ENCODE peak calls at places on chromosomes 2 and 18, in six cellular contexts. T is neural crest cell, E is mucosa of descending colon, I is heart right ventricle, C is omental fat pad, B is AG04450. P is an unnamed sample.

GRCh38 chr2:214410128-214410775 is 602 bp upstream of the VWC2L start:
- DNase-seq in T (no peak), E (no peak), I (no peak), C (no peak), B (no peak), P (no peak)

GRCh38 chr2:144078091-144078490 is 441.8 kb downstream of the ZEB2 start:
- DNase-seq in T (no peak), E (no peak), I (no peak), C (no peak), B (no peak), P (no peak)

GRCh38 chr18:73842795-73843394 is 304.7 kb downstream of the FBXO15 start:
- DNase-seq in T (peak; percentile 66), E (no peak), I (peak; percentile 36), C (no peak), B (peak; percentile 23), P (peak; percentile 56)

GRCh38 chr2:46239847-46240181 is 57.4 kb upstream of the EPAS1 start:
- DNase-seq in T (no peak), E (no peak), I (no peak), C (no peak), B (no peak), P (no peak)

GRCh38 chr2:69046221-69046662 is 33.3 kb downstream of the ANTXR1 start:
- DNase-seq in T (no peak), E (no peak), I (no peak), C (no peak), B (peak; percentile 81), P (no peak)

GRCh38 chr18:62131305-62131909 is 55.4 kb downstream of the PIGN start:
- DNase-seq in T (peak; percentile 67), E (no peak), I (peak; percentile 11), C (no peak), B (no peak), P (peak; percentile 30)

GRCh38 chr2:99488587-99488998 is 1.2 kb downstream of the REV1 start:
- DNase-seq in T (no peak), E (no peak), I (no peak), C (no peak), B (no peak), P (peak; percentile 40)

GRCh38 chr2:137969418-137969765 is 5.1 kb downstream of the HNMT start:
- DNase-seq in T (no peak), E (no peak), I (no peak), C (no peak), B (peak; percentile 61), P (no peak)

DNA sequence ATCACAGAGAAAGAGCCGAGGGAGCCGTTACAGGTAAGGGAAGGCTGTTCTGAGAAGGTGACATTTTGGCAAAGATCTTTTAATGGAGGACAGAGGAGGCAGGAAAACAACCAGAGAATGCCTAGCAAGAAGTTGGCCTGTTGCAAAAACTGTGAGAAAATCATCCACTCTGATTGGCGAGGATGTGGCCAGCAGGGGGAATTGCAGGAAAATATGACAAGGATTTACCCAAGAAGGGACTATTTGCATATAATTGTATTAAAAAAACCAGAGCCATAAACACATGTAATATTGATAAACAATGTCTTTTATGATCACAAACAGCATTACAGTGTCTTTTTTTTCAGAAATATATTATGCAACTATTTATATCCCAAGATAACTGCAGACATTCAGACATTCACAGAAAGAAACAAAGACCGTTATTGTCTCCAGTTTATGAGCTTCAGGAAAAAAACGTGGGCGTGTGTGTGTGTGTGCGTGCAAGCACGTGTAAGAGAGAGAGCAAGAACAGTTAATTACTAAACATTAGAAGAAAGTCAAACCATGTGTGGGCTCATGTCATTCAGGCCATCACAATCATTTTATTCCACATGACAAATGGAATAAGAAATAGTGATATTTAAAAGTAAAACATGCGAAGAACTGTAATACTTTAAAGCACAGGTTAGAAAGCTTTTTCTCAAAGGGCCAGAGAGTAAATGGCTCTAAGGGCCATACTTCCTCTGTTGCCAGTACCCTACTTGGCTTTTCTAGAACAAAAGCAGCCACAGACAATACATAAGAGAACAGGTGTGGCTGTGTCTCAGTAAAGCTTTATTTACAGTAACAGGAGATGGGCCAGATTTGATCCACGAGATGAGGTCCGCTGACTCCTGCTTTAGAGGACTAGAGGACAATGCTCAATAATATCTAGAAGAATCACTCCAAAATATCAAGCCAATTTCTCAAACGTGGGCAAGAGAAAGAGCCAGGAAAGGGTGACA is 324.1 kb downstream of the DLGAP1 start:
- DNase-seq in T (no peak), E (no peak), I (no peak), C (no peak), B (no peak), P (no peak)
- TF ChIP-seq CTCF in T (no peak), E (no peak), I (peak; percentile 20), C (no peak), B (peak; percentile 10), P (no peak)

GRCh38 chr2:202072226-202072625 is 829 bp upstream of the KIAA2012 start:
- DNase-seq in T (no peak), E (no peak), I (no peak), C (no peak), B (no peak), P (no peak)
- TF ChIP-seq CTCF in T (peak; percentile 47), E (no peak), I (peak; percentile 9), C (no peak), B (peak; percentile 27), P (no peak)

DNA sequence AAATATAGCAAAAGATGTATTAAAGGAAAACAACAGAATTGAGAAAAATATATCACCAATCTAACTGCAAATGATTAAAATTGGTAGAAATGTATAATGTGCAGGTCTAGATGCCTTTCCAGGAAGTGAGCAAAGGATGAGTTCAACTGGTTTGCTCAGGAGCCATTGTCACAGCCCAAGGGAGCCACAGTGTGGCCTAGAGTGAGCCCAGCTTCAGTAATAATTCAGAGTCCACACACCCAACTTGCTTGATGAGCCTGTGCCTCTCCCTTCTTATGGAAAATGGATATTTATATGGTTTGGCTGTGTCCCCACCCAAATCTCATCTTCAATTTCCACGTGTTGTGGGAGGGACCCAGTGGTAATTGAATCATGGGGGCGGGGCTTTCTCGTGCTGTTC is 92.2 kb upstream of the ASAP2 start:
- DNase-seq in T (no peak), E (no peak), I (no peak), C (no peak), B (no peak), P (no peak)
- TF ChIP-seq CTCF in T (no peak), E (no peak), I (no peak), C (no peak), B (no peak), P (no peak)

GRCh38 chr2:229434131-229434530 is 163.0 kb upstream of the PID1 start:
- DNase-seq in T (no peak), E (no peak), I (no peak), C (no peak), B (no peak), P (no peak)

GRCh38 chr2:229433351-229433750 is 162.3 kb upstream of the PID1 start:
- DNase-seq in T (no peak), E (no peak), I (no peak), C (no peak), B (no peak), P (no peak)

GRCh38 chr2:229425573-229425972 is 154.5 kb upstream of the PID1 start:
- DNase-seq in T (no peak), E (no peak), I (no peak), C (no peak), B (no peak), P (no peak)

GRCh38 chr2:229429529-229430067 is 158.5 kb upstream of the PID1 start:
- DNase-seq in T (no peak), E (no peak), I (no peak), C (no peak), B (no peak), P (no peak)

DNA sequence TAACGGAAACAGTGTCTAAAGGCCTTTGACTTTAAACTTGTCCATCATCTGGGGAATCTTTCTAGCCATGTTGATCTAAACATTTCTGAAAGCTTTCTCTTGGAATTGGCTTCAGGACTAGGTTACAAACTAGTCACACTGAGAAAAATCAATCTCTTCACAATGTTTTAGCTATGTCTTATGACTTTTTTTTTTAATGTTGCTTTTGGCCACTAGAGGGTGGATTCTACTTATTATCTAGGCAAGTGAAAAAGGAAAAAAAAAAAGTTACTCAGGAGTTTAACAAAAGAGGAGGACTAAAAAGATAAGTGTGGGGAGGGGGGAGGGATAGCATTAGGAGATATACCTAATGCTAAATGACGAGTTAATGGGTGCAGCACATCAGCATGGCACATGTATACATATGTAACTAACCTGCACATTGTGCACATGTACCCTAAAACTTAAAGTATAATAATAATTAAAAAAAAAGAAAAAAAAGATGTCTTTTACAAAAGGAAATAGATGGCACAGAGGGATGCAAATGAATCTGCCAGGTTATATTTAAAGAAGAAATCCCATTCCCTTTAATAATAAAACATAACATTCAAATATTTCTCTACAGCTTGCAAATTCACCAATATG is 160.4 kb upstream of the PID1 start:
- DNase-seq in T (no peak), E (no peak), I (no peak), C (no peak), B (no peak), P (no peak)
- TF ChIP-seq CTCF in T (peak; percentile 69), E (no peak), I (peak; percentile 47), C (no peak), B (peak; percentile 63), P (no peak)

GRCh38 chr2:60516826-60517225 is 36.6 kb downstream of the BCL11A start:
- DNase-seq in T (no peak), E (no peak), I (no peak), C (no peak), B (no peak), P (no peak)

GRCh38 chr2:60514886-60515407 is 38.5 kb downstream of the BCL11A start:
- DNase-seq in T (no peak), E (no peak), I (no peak), C (no peak), B (no peak), P (no peak)

GRCh38 chr2:60517441-60517840 is 36.0 kb downstream of the BCL11A start:
- DNase-seq in T (no peak), E (no peak), I (no peak), C (no peak), B (no peak), P (no peak)

GRCh38 chr2:60516383-60516811 is 37.1 kb downstream of the BCL11A start:
- DNase-seq in T (no peak), E (no peak), I (no peak), C (no peak), B (peak; percentile 75), P (no peak)

DNA sequence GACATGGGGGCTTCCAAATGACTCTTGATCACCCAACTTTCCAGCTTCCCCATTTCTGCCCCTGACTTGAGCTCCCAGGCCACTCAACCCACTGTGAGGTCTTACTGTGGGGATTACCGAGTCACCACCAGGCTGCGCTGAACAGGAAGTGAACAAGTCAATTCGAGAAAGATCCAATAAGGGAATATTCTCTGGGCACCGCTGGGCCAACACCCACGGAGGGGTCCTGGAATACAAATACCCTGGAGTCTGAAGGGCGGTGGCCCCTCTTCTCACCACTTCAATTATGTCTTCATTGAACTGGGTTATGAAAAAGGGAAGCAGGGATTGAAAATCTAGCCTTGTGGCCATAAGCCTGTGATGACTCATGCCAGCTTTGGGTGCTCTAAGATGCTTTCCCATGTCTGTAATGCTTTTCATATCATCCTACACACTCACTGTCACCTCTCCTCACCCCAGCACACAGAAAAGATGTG is 37.7 kb downstream of the BCL11A start:
- DNase-seq in T (no peak), E (no peak), I (no peak), C (no peak), B (peak; percentile 82), P (peak; percentile 71)
- TF ChIP-seq CTCF in T (no peak), E (no peak), I (no peak), C (no peak), B (peak; percentile 27), P (no peak)

DNA sequence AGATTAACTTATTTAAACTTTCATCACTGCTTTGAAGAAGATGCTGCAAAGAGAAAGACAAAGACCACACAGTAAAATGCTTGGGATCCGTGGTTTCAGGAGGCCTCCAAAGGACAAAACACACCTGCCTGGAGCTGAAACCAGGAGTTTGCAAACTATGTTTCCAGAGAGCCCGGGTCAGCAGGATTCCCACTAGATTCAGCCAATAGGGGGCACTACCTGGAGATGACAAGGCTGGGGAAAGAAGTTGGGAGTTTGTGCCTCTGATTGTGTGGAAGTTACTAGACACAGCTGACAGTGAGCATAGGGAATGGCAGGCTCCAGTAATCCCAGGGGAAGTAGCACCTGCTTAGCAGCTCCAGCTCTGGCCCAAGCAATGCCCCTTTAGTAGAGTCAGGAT is 169.0 kb upstream of the TRIB2 start:
- DNase-seq in T (no peak), E (no peak), I (no peak), C (no peak), B (no peak), P (no peak)
- TF ChIP-seq CTCF in T (no peak), E (no peak), I (no peak), C (no peak), B (no peak), P (no peak)

P was measured in GM13976.